ENCODE peak calls at places on chromosomes 7 and 10, in five cellular contexts. V is activated CD4-positive, alpha-beta T cell treated with anti-CD3 and anti-CD28 coated beads, Interleukin-2, amount 10 ng/mL, durations not matched to agents 7 days and 5 days; H is activated T-cell treated with anti-CD3 and anti-CD28 coated beads, Interleukin-2, amount 50 U/mL, for 72 hours; D is brain microvascular endothelial cell; K is small intestine. W is an unnamed sample.

GRCh38 chr7:108452707-108453106 is 3.5 kb downstream of the NRCAM start:
- DNase-seq in V (peak), H (no peak), D (peak), K (peak), W (peak)

GRCh38 chr7:6250364-6250833 is 22.0 kb downstream of the CYTH3 start:
- DNase-seq in V (no peak), H (peak), D (no peak), K (no peak), W (no peak)

GRCh38 chr7:113209449-113210203 is 91.3 kb upstream of the SMIM30 start:
- DNase-seq in V (no peak), H (no peak), D (no peak), K (no peak), W (no peak)

GRCh38 chr7:7104971-7105370 is 77.4 kb upstream of the C1GALT1 start:
- DNase-seq in V (no peak), H (no peak), D (no peak), K (no peak), W (no peak)

GRCh38 chr7:155676052-155676451 is 31.6 kb downstream of the RBM33 start:
- DNase-seq in V (no peak), H (no peak), D (no peak), K (no peak), W (no peak)

GRCh38 chr10:23370106-23370505 is 25.5 kb upstream of the C10orf67 start:
- DNase-seq in V (no peak), H (no peak), D (no peak), K (no peak), W (no peak)

GRCh38 chr7:149409889-149410288 is 51.0 kb downstream of the ZNF777 start:
- DNase-seq in V (no peak), H (no peak), D (no peak), K (no peak), W (peak)

GRCh38 chr10:106866244-106866845 is 298.2 kb downstream of the SORCS1 start:
- DNase-seq in V (no peak), H (no peak), D (no peak), K (no peak), W (no peak)

GRCh38 chr7:115984105-115984504 is 46.5 kb downstream of the TFEC start:
- DNase-seq in V (no peak), H (no peak), D (peak), K (no peak), W (no peak)

GRCh38 chr7:136883046-136883445 is 14.6 kb downstream of the CHRM2 start:
- DNase-seq in V (no peak), H (no peak), D (no peak), K (no peak), W (no peak)

GRCh38 chr10:114412907-114413386 is 8.6 kb upstream of the AFAP1L2 start:
- DNase-seq in V (no peak), H (no peak), D (peak), K (peak), W (no peak)

GRCh38 chr7:136687693-136688322 is 180.6 kb upstream of the CHRM2 start:
- DNase-seq in V (no peak), H (no peak), D (peak), K (no peak), W (no peak)

GRCh38 chr7:142808802-142809583 is 38.2 kb downstream of the PRSS2 start:
- DNase-seq in V (peak), H (peak), D (peak), K (peak), W (peak)

GRCh38 chr10:114068054-114068707 is 24.5 kb downstream of the ADRB1 start:
- DNase-seq in V (no peak), H (no peak), D (no peak), K (no peak), W (no peak)

GRCh38 chr7:12759112-12759511 is 71.7 kb downstream of the ARL4A start:
- DNase-seq in V (no peak), H (no peak), D (no peak), K (no peak), W (no peak)

GRCh38 chr10:123009105-123009805 is 449 bp downstream of the ACADSB start:
- DNase-seq in V (peak), H (peak), D (no peak), K (peak), W (peak)

GRCh38 chr10:62183442-62183841 is 85.2 kb downstream of the RTKN2 start:
- DNase-seq in V (peak), H (peak), D (no peak), K (peak), W (peak)

GRCh38 chr10:132328130-132328529 is 3.9 kb upstream of the LRRC27 start:
- DNase-seq in V (no peak), H (no peak), D (no peak), K (no peak), W (no peak)

GRCh38 chr10:22433875-22434274 is 88.6 kb downstream of the SPAG6 start:
- DNase-seq in V (no peak), H (no peak), D (peak), K (no peak), W (no peak)

GRCh38 chr10:113103131-113103830 is 153.2 kb downstream of the TCF7L2 start:
- DNase-seq in V (no peak), H (no peak), D (no peak), K (no peak), W (no peak)

GRCh38 chr10:114507449-114507848 is 103.1 kb upstream of the AFAP1L2 start:
- DNase-seq in V (no peak), H (no peak), D (no peak), K (peak), W (no peak)

GRCh38 chr7:130875265-130875741 is 141.3 kb upstream of the KLF14 start:
- DNase-seq in V (peak), H (peak), D (no peak), K (peak), W (peak)

GRCh38 chr10:131981429-131982184 is at the start of gene BNIP3:
- DNase-seq in V (peak), H (peak), D (peak), K (peak), W (peak)

GRCh38 chr10:127739908-127740307 is 2.9 kb downstream of the FOXI2 start:
- DNase-seq in V (no peak), H (no peak), D (no peak), K (no peak), W (no peak)

GRCh38 chr10:50511512-50512213 is 112.1 kb downstream of the SGMS1 start:
- DNase-seq in V (no peak), H (peak), D (peak), K (peak), W (no peak)

GRCh38 chr7:42170724-42171123 is 66.3 kb downstream of the GLI3 start:
- DNase-seq in V (no peak), H (no peak), D (no peak), K (no peak), W (no peak)

GRCh38 chr10:16612148-16612742 is 90.6 kb upstream of the C1QL3 start:
- DNase-seq in V (peak), H (peak), D (peak), K (peak), W (peak)

GRCh38 chr10:15321431-15322321 is 49.4 kb downstream of the FAM171A1 start:
- DNase-seq in V (no peak), H (no peak), D (peak), K (peak), W (no peak)

W was measured in activated CD8-positive, alpha-beta T cell treated with anti-CD3 and anti-CD28 coated beads, Interleukin-2, amount 10 ng/mL, durations not matched to agents 7 days and 5 days.